ENCODE peak calls at places on chromosome 1, in eight cellular contexts. One of them, this sample, is unnamed.

GRCh38 chr1:89836997-89837909 is 16.4 kb downstream of the LRRC8D start:
- ATAC-seq in activated CD8-positive, alpha-beta T cell treated with anti-CD3 and anti-CD28 coated beads, Interleukin-2, amount 10 ng/mL, durations not matched to agents 7 days and 5 days: no peak
- ATAC-seq in Panc1: no peak
- ATAC-seq in activated T-cell treated with anti-CD3 and anti-CD28 coated beads, Interleukin-2, amount 50 U/mL, for 72 hours: no peak
- ATAC-seq in T-helper 17 cell: no peak
- ATAC-seq in effector memory CD8-positive, alpha-beta T cell: no peak
- ATAC-seq in right cardiac atrium: no peak
- ATAC-seq in heart right ventricle: no peak
- ATAC-seq in this sample: no peak

GRCh38 chr1:156262461-156263287 is 14.8 kb upstream of the PAQR6 start:
- ATAC-seq in activated CD8-positive, alpha-beta T cell treated with anti-CD3 and anti-CD28 coated beads, Interleukin-2, amount 10 ng/mL, durations not matched to agents 7 days and 5 days: no peak
- ATAC-seq in Panc1: peak
- ATAC-seq in activated T-cell treated with anti-CD3 and anti-CD28 coated beads, Interleukin-2, amount 50 U/mL, for 72 hours: peak
- ATAC-seq in T-helper 17 cell: no peak
- ATAC-seq in effector memory CD8-positive, alpha-beta T cell: no peak
- ATAC-seq in right cardiac atrium: no peak
- ATAC-seq in heart right ventricle: peak
- ATAC-seq in this sample: no peak

GRCh38 chr1:167503626-167504458 is 14.5 kb downstream of the CD247 start:
- ATAC-seq in activated CD8-positive, alpha-beta T cell treated with anti-CD3 and anti-CD28 coated beads, Interleukin-2, amount 10 ng/mL, durations not matched to agents 7 days and 5 days: no peak
- ATAC-seq in Panc1: no peak
- ATAC-seq in activated T-cell treated with anti-CD3 and anti-CD28 coated beads, Interleukin-2, amount 50 U/mL, for 72 hours: no peak
- ATAC-seq in T-helper 17 cell: no peak
- ATAC-seq in effector memory CD8-positive, alpha-beta T cell: no peak
- ATAC-seq in right cardiac atrium: no peak
- ATAC-seq in heart right ventricle: no peak
- ATAC-seq in this sample: no peak

GRCh38 chr1:33165209-33165608 is 16.6 kb downstream of the TRIM62 start:
- ATAC-seq in activated CD8-positive, alpha-beta T cell treated with anti-CD3 and anti-CD28 coated beads, Interleukin-2, amount 10 ng/mL, durations not matched to agents 7 days and 5 days: no peak
- ATAC-seq in Panc1: no peak
- ATAC-seq in activated T-cell treated with anti-CD3 and anti-CD28 coated beads, Interleukin-2, amount 50 U/mL, for 72 hours: no peak
- ATAC-seq in T-helper 17 cell: no peak
- ATAC-seq in effector memory CD8-positive, alpha-beta T cell: no peak
- ATAC-seq in right cardiac atrium: no peak
- ATAC-seq in heart right ventricle: no peak
- ATAC-seq in this sample: no peak

GRCh38 chr1:83996621-83997020 is 2.3 kb downstream of the TTLL7 start:
- ATAC-seq in activated CD8-positive, alpha-beta T cell treated with anti-CD3 and anti-CD28 coated beads, Interleukin-2, amount 10 ng/mL, durations not matched to agents 7 days and 5 days: no peak
- ATAC-seq in Panc1: no peak
- ATAC-seq in activated T-cell treated with anti-CD3 and anti-CD28 coated beads, Interleukin-2, amount 50 U/mL, for 72 hours: no peak
- ATAC-seq in T-helper 17 cell: no peak
- ATAC-seq in effector memory CD8-positive, alpha-beta T cell: no peak
- ATAC-seq in right cardiac atrium: no peak
- ATAC-seq in heart right ventricle: no peak
- ATAC-seq in this sample: no peak

GRCh38 chr1:207922554-207922953 is 11.6 kb upstream of the CD34 start:
- ATAC-seq in activated CD8-positive, alpha-beta T cell treated with anti-CD3 and anti-CD28 coated beads, Interleukin-2, amount 10 ng/mL, durations not matched to agents 7 days and 5 days: no peak
- ATAC-seq in Panc1: no peak
- ATAC-seq in activated T-cell treated with anti-CD3 and anti-CD28 coated beads, Interleukin-2, amount 50 U/mL, for 72 hours: no peak
- ATAC-seq in T-helper 17 cell: no peak
- ATAC-seq in effector memory CD8-positive, alpha-beta T cell: no peak
- ATAC-seq in right cardiac atrium: peak
- ATAC-seq in heart right ventricle: peak
- ATAC-seq in this sample: no peak

GRCh38 chr1:154237880-154238506 is 17.2 kb downstream of the UBAP2L start:
- ATAC-seq in activated CD8-positive, alpha-beta T cell treated with anti-CD3 and anti-CD28 coated beads, Interleukin-2, amount 10 ng/mL, durations not matched to agents 7 days and 5 days: no peak
- ATAC-seq in Panc1: no peak
- ATAC-seq in activated T-cell treated with anti-CD3 and anti-CD28 coated beads, Interleukin-2, amount 50 U/mL, for 72 hours: no peak
- ATAC-seq in T-helper 17 cell: no peak
- ATAC-seq in effector memory CD8-positive, alpha-beta T cell: no peak
- ATAC-seq in right cardiac atrium: no peak
- ATAC-seq in heart right ventricle: no peak
- ATAC-seq in this sample: no peak

GRCh38 chr1:32266926-32267645 is 16.0 kb downstream of the LCK start:
- ATAC-seq in activated CD8-positive, alpha-beta T cell treated with anti-CD3 and anti-CD28 coated beads, Interleukin-2, amount 10 ng/mL, durations not matched to agents 7 days and 5 days: peak
- ATAC-seq in Panc1: no peak
- ATAC-seq in activated T-cell treated with anti-CD3 and anti-CD28 coated beads, Interleukin-2, amount 50 U/mL, for 72 hours: peak
- ATAC-seq in T-helper 17 cell: peak
- ATAC-seq in effector memory CD8-positive, alpha-beta T cell: peak
- ATAC-seq in right cardiac atrium: peak
- ATAC-seq in heart right ventricle: no peak
- ATAC-seq in this sample: no peak

GRCh38 chr1:9653783-9654517 is 2.4 kb downstream of the PIK3CD start:
- ATAC-seq in activated CD8-positive, alpha-beta T cell treated with anti-CD3 and anti-CD28 coated beads, Interleukin-2, amount 10 ng/mL, durations not matched to agents 7 days and 5 days: peak
- ATAC-seq in Panc1: no peak
- ATAC-seq in activated T-cell treated with anti-CD3 and anti-CD28 coated beads, Interleukin-2, amount 50 U/mL, for 72 hours: peak
- ATAC-seq in T-helper 17 cell: peak
- ATAC-seq in effector memory CD8-positive, alpha-beta T cell: no peak
- ATAC-seq in right cardiac atrium: no peak
- ATAC-seq in heart right ventricle: peak
- ATAC-seq in this sample: peak

GRCh38 chr1:232689714-232690113 is 59.8 kb upstream of the SIPA1L2 start:
- ATAC-seq in activated CD8-positive, alpha-beta T cell treated with anti-CD3 and anti-CD28 coated beads, Interleukin-2, amount 10 ng/mL, durations not matched to agents 7 days and 5 days: no peak
- ATAC-seq in Panc1: no peak
- ATAC-seq in activated T-cell treated with anti-CD3 and anti-CD28 coated beads, Interleukin-2, amount 50 U/mL, for 72 hours: no peak
- ATAC-seq in T-helper 17 cell: no peak
- ATAC-seq in effector memory CD8-positive, alpha-beta T cell: no peak
- ATAC-seq in right cardiac atrium: no peak
- ATAC-seq in heart right ventricle: no peak
- ATAC-seq in this sample: no peak